ENCODE peak calls at places on chromosomes 5 and 9, in six cellular contexts. X is H54, J is Right ventricle myocardium superior, K is nucleus accumbens, Y is amniotic stem cell, L is T-helper 2 cell. W is an unnamed sample.

GRCh38 chr9:79471577-79472543 is 99.9 kb upstream of the TLE4 start:
- DNase-seq in Y (peak), K (peak), X (peak), J (peak), L (no peak), W (peak)

GRCh38 chr5:72231989-72232703 is 87.9 kb downstream of the MRPS27 start:
- DNase-seq in Y (no peak), X (no peak), J (no peak), K (no peak), L (no peak), W (no peak)

GRCh38 chr5:172616136-172616535 is 24.9 kb upstream of the NEURL1B start:
- DNase-seq in K (no peak), J (no peak), X (no peak), L (no peak), Y (no peak), W (no peak)

GRCh38 chr9:113808391-113809191 is 67.5 kb upstream of the ZNF618 start:
- DNase-seq in J (peak), X (peak), L (no peak), Y (peak), K (no peak), W (no peak)

GRCh38 chr5:151315998-151316597 is 12.5 kb upstream of the SLC36A3 start:
- DNase-seq in L (peak), J (peak), Y (peak), X (peak), K (no peak), W (peak)

GRCh38 chr9:19408316-19408692 is 505 bp upstream of the ACER2 start:
- DNase-seq in L (no peak), K (no peak), Y (no peak), J (peak), X (no peak), W (no peak)

GRCh38 chr5:95241155-95241554 is 43.7 kb downstream of the MCTP1 start:
- DNase-seq in K (no peak), L (no peak), J (no peak), Y (no peak), X (no peak), W (no peak)

GRCh38 chr9:12972608-12973589 is 198.1 kb downstream of the LURAP1L start:
- DNase-seq in K (peak), X (no peak), J (peak), Y (no peak), L (no peak), W (no peak)

GRCh38 chr9:121362813-121363585 is 7.1 kb downstream of the STOM start:
- DNase-seq in J (no peak), Y (no peak), K (no peak), X (no peak), L (no peak), W (no peak)

GRCh38 chr9:9392755-9393154 is 1220.0 kb downstream of the PTPRD start:
- DNase-seq in X (no peak), K (no peak), L (no peak), Y (no peak), J (no peak), W (no peak)

GRCh38 chr5:150948539-150948938 is 43.8 kb upstream of the ZNF300 start:
- DNase-seq in X (no peak), Y (no peak), J (no peak), L (no peak), K (no peak), W (no peak)

GRCh38 chr5:140321796-140322195 is 18.9 kb upstream of the PFDN1 start:
- DNase-seq in X (no peak), L (no peak), J (peak), Y (no peak), K (peak), W (peak)

GRCh38 chr5:89265511-89266169 is 382.7 kb upstream of the MEF2C start:
- DNase-seq in X (no peak), L (no peak), K (no peak), J (no peak), Y (peak), W (no peak)

GRCh38 chr5:76402251-76402879 is 720 bp upstream of the IQGAP2 start:
- DNase-seq in L (peak), J (peak), Y (no peak), X (no peak), K (no peak), W (no peak)

GRCh38 chr9:110742741-110743371 is 74.3 kb downstream of the MUSK start:
- DNase-seq in K (no peak), Y (no peak), J (no peak), X (no peak), L (no peak), W (no peak)

GRCh38 chr5:128402506-128402905 is 135.5 kb downstream of the FBN2 start:
- DNase-seq in X (no peak), L (no peak), J (no peak), K (no peak), Y (no peak), W (no peak)

GRCh38 chr9:105457560-105458294 is 9.9 kb downstream of the FSD1L start:
- DNase-seq in J (peak), Y (no peak), L (no peak), K (no peak), X (no peak), W (no peak)

GRCh38 chr5:149113669-149114068 is 27.6 kb upstream of the ABLIM3 start:
- DNase-seq in L (no peak), X (no peak), K (no peak), J (no peak), Y (no peak), W (no peak)

GRCh38 chr5:113508756-113509155 is 4.7 kb upstream of the YTHDC2 start:
- DNase-seq in L (no peak), J (no peak), X (no peak), Y (no peak), K (no peak), W (no peak)

GRCh38 chr9:7185612-7186011 is 427.8 kb downstream of the KDM4C start:
- DNase-seq in X (peak), Y (no peak), L (no peak), K (no peak), J (no peak), W (no peak)

W was measured in head of caudate nucleus.